ENCODE peak calls at places on chromosome 1, in ten cellular contexts. One of them, this sample, is unnamed.

GRCh38 chr1:89425056-89425455 is 61.2 kb downstream of the GBP6 start:
- DNase-seq in amniotic stem cell: no peak
- DNase-seq in NCI-H1092 treated with DMSO at 0.1 percent for 48 hours: no peak
- DNase-seq in GM03348: no peak
- DNase-seq in brain microvascular endothelial cell: no peak
- DNase-seq in NT2/D1: no peak
- DNase-seq in NB4: no peak
- DNase-seq in anterior cingulate cortex: no peak
- DNase-seq in Panc1: no peak
- DNase-seq in nucleus accumbens: no peak
- DNase-seq in this sample: no peak

GRCh38 chr1:22141948-22142314 is 966 bp downstream of the WNT4 start:
- DNase-seq in amniotic stem cell: no peak
- DNase-seq in NCI-H1092 treated with DMSO at 0.1 percent for 48 hours: no peak
- DNase-seq in GM03348: peak
- DNase-seq in brain microvascular endothelial cell: no peak
- DNase-seq in NT2/D1: no peak
- DNase-seq in NB4: no peak
- DNase-seq in anterior cingulate cortex: no peak
- DNase-seq in Panc1: no peak
- DNase-seq in nucleus accumbens: no peak
- DNase-seq in this sample: no peak

GRCh38 chr1:222240536-222241181 is 307.2 kb downstream of the HHIPL2 start:
- DNase-seq in amniotic stem cell: peak
- DNase-seq in NCI-H1092 treated with DMSO at 0.1 percent for 48 hours: no peak
- DNase-seq in GM03348: peak
- DNase-seq in brain microvascular endothelial cell: peak
- DNase-seq in NT2/D1: no peak
- DNase-seq in NB4: no peak
- DNase-seq in anterior cingulate cortex: no peak
- DNase-seq in Panc1: no peak
- DNase-seq in nucleus accumbens: no peak
- DNase-seq in this sample: no peak

GRCh38 chr1:28606771-28607170 is 14.7 kb downstream of the RAB42 start:
- DNase-seq in amniotic stem cell: no peak
- DNase-seq in NCI-H1092 treated with DMSO at 0.1 percent for 48 hours: no peak
- DNase-seq in GM03348: no peak
- DNase-seq in brain microvascular endothelial cell: no peak
- DNase-seq in NT2/D1: no peak
- DNase-seq in NB4: no peak
- DNase-seq in anterior cingulate cortex: no peak
- DNase-seq in Panc1: no peak
- DNase-seq in nucleus accumbens: no peak
- DNase-seq in this sample: no peak

GRCh38 chr1:109589177-109589576 is 30.2 kb downstream of the GNAT2 start:
- DNase-seq in amniotic stem cell: no peak
- DNase-seq in NCI-H1092 treated with DMSO at 0.1 percent for 48 hours: no peak
- DNase-seq in GM03348: no peak
- DNase-seq in brain microvascular endothelial cell: no peak
- DNase-seq in NT2/D1: no peak
- DNase-seq in NB4: no peak
- DNase-seq in anterior cingulate cortex: no peak
- DNase-seq in Panc1: no peak
- DNase-seq in nucleus accumbens: no peak
- DNase-seq in this sample: no peak

GRCh38 chr1:52142220-52143153 is 598 bp downstream of the ZFYVE9 start:
- DNase-seq in amniotic stem cell: no peak
- DNase-seq in NCI-H1092 treated with DMSO at 0.1 percent for 48 hours: peak
- DNase-seq in GM03348: peak
- DNase-seq in brain microvascular endothelial cell: peak
- DNase-seq in NT2/D1: peak
- DNase-seq in NB4: peak
- DNase-seq in anterior cingulate cortex: peak
- DNase-seq in Panc1: no peak
- DNase-seq in nucleus accumbens: peak
- DNase-seq in this sample: peak

GRCh38 chr1:25501235-25502058 is 42.0 kb upstream of the LDLRAP1 start:
- DNase-seq in amniotic stem cell: no peak
- DNase-seq in NCI-H1092 treated with DMSO at 0.1 percent for 48 hours: no peak
- DNase-seq in GM03348: peak
- DNase-seq in brain microvascular endothelial cell: no peak
- DNase-seq in NT2/D1: peak
- DNase-seq in NB4: no peak
- DNase-seq in anterior cingulate cortex: no peak
- DNase-seq in Panc1: peak
- DNase-seq in nucleus accumbens: no peak
- DNase-seq in this sample: no peak

GRCh38 chr1:119636500-119637089 is 11.5 kb downstream of the ZNF697 start:
- DNase-seq in amniotic stem cell: no peak
- DNase-seq in NCI-H1092 treated with DMSO at 0.1 percent for 48 hours: no peak
- DNase-seq in GM03348: no peak
- DNase-seq in brain microvascular endothelial cell: no peak
- DNase-seq in NT2/D1: no peak
- DNase-seq in NB4: no peak
- DNase-seq in anterior cingulate cortex: no peak
- DNase-seq in Panc1: no peak
- DNase-seq in nucleus accumbens: no peak
- DNase-seq in this sample: no peak

GRCh38 chr1:45040297-45040696 is 28.2 kb downstream of the UROD start:
- DNase-seq in amniotic stem cell: no peak
- DNase-seq in NCI-H1092 treated with DMSO at 0.1 percent for 48 hours: no peak
- DNase-seq in GM03348: no peak
- DNase-seq in brain microvascular endothelial cell: no peak
- DNase-seq in NT2/D1: no peak
- DNase-seq in NB4: no peak
- DNase-seq in anterior cingulate cortex: no peak
- DNase-seq in Panc1: no peak
- DNase-seq in nucleus accumbens: no peak
- DNase-seq in this sample: no peak

GRCh38 chr1:224168859-224169380 is 14.1 kb upstream of the DEGS1 start:
- DNase-seq in amniotic stem cell: no peak
- DNase-seq in NCI-H1092 treated with DMSO at 0.1 percent for 48 hours: no peak
- DNase-seq in GM03348: peak
- DNase-seq in brain microvascular endothelial cell: peak
- DNase-seq in NT2/D1: no peak
- DNase-seq in NB4: peak
- DNase-seq in anterior cingulate cortex: no peak
- DNase-seq in Panc1: no peak
- DNase-seq in nucleus accumbens: peak
- DNase-seq in this sample: peak

GRCh38 chr1:1014896-1015681 is 1.8 kb downstream of the ISG15 start:
- DNase-seq in amniotic stem cell: no peak
- DNase-seq in NCI-H1092 treated with DMSO at 0.1 percent for 48 hours: no peak
- DNase-seq in GM03348: no peak
- DNase-seq in brain microvascular endothelial cell: no peak
- DNase-seq in NT2/D1: no peak
- DNase-seq in NB4: peak
- DNase-seq in anterior cingulate cortex: no peak
- DNase-seq in Panc1: no peak
- DNase-seq in nucleus accumbens: no peak
- DNase-seq in this sample: no peak

GRCh38 chr1:5971471-5972197 is 20.6 kb downstream of the NPHP4 start:
- DNase-seq in amniotic stem cell: no peak
- DNase-seq in NCI-H1092 treated with DMSO at 0.1 percent for 48 hours: no peak
- DNase-seq in GM03348: no peak
- DNase-seq in brain microvascular endothelial cell: no peak
- DNase-seq in NT2/D1: no peak
- DNase-seq in NB4: no peak
- DNase-seq in anterior cingulate cortex: no peak
- DNase-seq in Panc1: no peak
- DNase-seq in nucleus accumbens: no peak
- DNase-seq in this sample: no peak

This sample was measured in globus pallidus.